ENCODE peak calls at places on chromosomes 11 and 22, in five cellular contexts. V is CD4-positive, CD25-positive, alpha-beta regulatory T cell; O is PC-3; B is kidney; I is cardiac muscle cell. E is an unnamed sample.
A peak's percentile ranks its signal among the peaks of the same experiment; 100 is the strongest.

GRCh38 chr11:67082071-67082791 is 25.6 kb downstream of the RHOD start:
- DNase-seq in B (no peak), O (no peak), V (no peak), I (peak; percentile 68), E (no peak)

GRCh38 chr11:26231252-26231661 is 100.7 kb upstream of the ANO3 start:
- DNase-seq in V (no peak), B (no peak), O (peak; percentile 84), I (no peak), E (no peak)

GRCh38 chr11:10892250-10892649 is 34.4 kb upstream of the ZBED5 start:
- DNase-seq in I (no peak), V (no peak), B (no peak), O (no peak), E (no peak)

GRCh38 chr11:93034031-93034430 is 64.6 kb downstream of the MTNR1B start:
- DNase-seq in I (no peak), O (no peak), B (no peak), V (no peak), E (no peak)

GRCh38 chr11:76553554-76554476 is 109.0 kb downstream of the EMSY start:
- DNase-seq in B (no peak), V (no peak), I (no peak), O (no peak), E (no peak)

GRCh38 chr22:42745118-42745517 is 24.4 kb upstream of the A4GALT start:
- DNase-seq in B (no peak), O (no peak), V (no peak), I (peak; percentile 23), E (no peak)

GRCh38 chr11:111176603-111177002 is 68.9 kb upstream of the POU2AF2 start:
- DNase-seq in O (no peak), B (no peak), V (no peak), I (no peak), E (no peak)

GRCh38 chr11:46664612-46665011 is 35.8 kb downstream of the ARHGAP1 start:
- DNase-seq in B (no peak), I (no peak), O (no peak), V (no peak), E (no peak)

GRCh38 chr11:12537778-12538401 is 136.3 kb upstream of the TEAD1 start:
- DNase-seq in V (no peak), I (no peak), B (no peak), O (no peak), E (no peak)

GRCh38 chr22:31105282-31105929 is 2.0 kb downstream of the SELENOM start:
- DNase-seq in I (no peak), B (no peak), V (no peak), O (no peak), E (no peak)

GRCh38 chr11:130415719-130416536 is 12.5 kb downstream of the ADAMTS8 start:
- DNase-seq in I (no peak), O (no peak), V (no peak), B (no peak), E (no peak)

GRCh38 chr22:44024288-44024908 is at the start of gene PARVB:
- DNase-seq in V (no peak), I (peak; percentile 47), O (peak; percentile 6), B (peak; percentile 79), E (peak; percentile 51)

GRCh38 chr11:64318694-64319420 is 936 bp downstream of the PRDX5 start:
- DNase-seq in B (no peak), V (no peak), O (no peak), I (no peak), E (no peak)

GRCh38 chr11:45285289-45285828 is 782 bp downstream of the SYT13 start:
- DNase-seq in O (no peak), V (no peak), B (no peak), I (no peak), E (no peak)

GRCh38 chr11:46039990-46040389 is 81.3 kb downstream of the PHF21A start:
- DNase-seq in I (no peak), B (no peak), V (no peak), O (no peak), E (no peak)

GRCh38 chr11:70942593-70942992 is 309.8 kb downstream of the SHANK2 start:
- DNase-seq in V (no peak), B (no peak), I (no peak), O (no peak), E (no peak)

GRCh38 chr22:40637181-40638150 is 947 bp upstream of the MRTFA start:
- DNase-seq in B (no peak), V (peak; percentile 48), O (peak; percentile 7), I (no peak), E (peak; percentile 71)

GRCh38 chr11:119823077-119823476 is 94.1 kb upstream of the NECTIN1 start:
- DNase-seq in I (no peak), B (no peak), V (no peak), O (no peak), E (no peak)

GRCh38 chr11:94557391-94557790 is 9.8 kb upstream of the PIWIL4 start:
- DNase-seq in B (no peak), O (no peak), I (no peak), V (no peak), E (no peak)

GRCh38 chr11:96054870-96055705 is 131.2 kb upstream of the MTMR2 start:
- DNase-seq in I (peak; percentile 39), B (no peak), V (no peak), O (peak; percentile 77), E (no peak)

GRCh38 chr22:50261615-50262459 is at the start of gene MAPK12:
- DNase-seq in I (peak; percentile 82), B (no peak), O (peak; percentile 28), V (no peak), E (no peak)

GRCh38 chr11:100639140-100639539 is 47.9 kb upstream of the ARHGAP42 start:
- DNase-seq in I (peak; percentile 13), V (no peak), B (no peak), O (no peak), E (no peak)

GRCh38 chr11:100637706-100638105 is 49.4 kb upstream of the ARHGAP42 start:
- DNase-seq in O (no peak), B (no peak), I (no peak), V (no peak), E (no peak)

GRCh38 chr11:100640071-100640470 is 47.0 kb upstream of the ARHGAP42 start:
- DNase-seq in O (no peak), V (no peak), I (no peak), B (no peak), E (no peak)

GRCh38 chr11:100640646-100641045 is 46.4 kb upstream of the ARHGAP42 start:
- DNase-seq in B (no peak), O (no peak), V (no peak), I (no peak), E (no peak)

GRCh38 chr11:100638648-100639047 is 48.4 kb upstream of the ARHGAP42 start:
- DNase-seq in V (no peak), B (no peak), I (no peak), O (no peak), E (no peak)
- H3K4me3 ChIP-seq in V (no peak overlapping the region), B (peak overlapping the region; percentile 31), I (no peak overlapping the region), O (no peak overlapping the region), E (no peak overlapping the region)

GRCh38 chr11:125062196-125062930 is 742 bp upstream of the SLC37A2 start:
- DNase-seq in V (no peak), O (no peak), I (peak; percentile 11), B (peak; percentile 15), E (no peak)

GRCh38 chr11:125061237-125061636 is 1.9 kb upstream of the SLC37A2 start:
- DNase-seq in O (no peak), I (no peak), B (peak; percentile 10), V (no peak), E (no peak)

GRCh38 chr11:125062931-125063428 is at the start of gene SLC37A2:
- DNase-seq in O (peak; percentile 73), B (peak; percentile 87), I (peak; percentile 83), V (no peak), E (peak; percentile 84)

GRCh38 chr11:125064070-125064469 is 965 bp downstream of the SLC37A2 start:
- DNase-seq in B (no peak), V (no peak), I (no peak), O (no peak), E (no peak)

GRCh38 chr11:125063429-125064043 is 431 bp downstream of the SLC37A2 start:
- DNase-seq in B (peak; percentile 71), V (no peak), I (peak; percentile 42), O (no peak), E (peak; percentile 37)
- H3K4me3 ChIP-seq in B (peak overlapping the region; percentile 70), V (no peak overlapping the region), I (peak overlapping the region; percentile 41), O (peak overlapping the region; percentile 87), E (peak overlapping the region; percentile 75)

GRCh38 chr22:35539487-35539886 is 1.1 kb upstream of the RASD2 start:
- DNase-seq in I (no peak), V (no peak), B (no peak), O (no peak), E (no peak)
- H3K4me3 ChIP-seq in I (peak overlapping the region; percentile 51), V (no peak overlapping the region), B (peak overlapping the region; percentile 41), O (no peak overlapping the region), E (peak overlapping the region; percentile 62)

GRCh38 chr11:125995313-125995712 is 49.5 kb downstream of the VSIG10L2 start:
- DNase-seq in B (no peak), V (no peak), O (no peak), I (no peak), E (no peak)
- H3K4me3 ChIP-seq in B (no peak overlapping the region), V (no peak overlapping the region), O (no peak overlapping the region), I (no peak overlapping the region), E (no peak overlapping the region)

GRCh38 chr22:38238519-38239051 is 34.2 kb downstream of the TMEM184B start:
- DNase-seq in O (peak; percentile 39), I (no peak), B (no peak), V (no peak), E (no peak)
- H3K4me3 ChIP-seq in O (no peak overlapping the region), I (no peak overlapping the region), B (no peak overlapping the region), V (no peak overlapping the region), E (no peak overlapping the region)

GRCh38 chr22:38311331-38311635 is 6.0 kb downstream of the CSNK1E start:
- DNase-seq in V (no peak), I (no peak), O (no peak), B (no peak), E (no peak)
- H3K4me3 ChIP-seq in V (no peak overlapping the region), I (no peak overlapping the region), O (no peak overlapping the region), B (no peak overlapping the region), E (no peak overlapping the region)

DNA sequence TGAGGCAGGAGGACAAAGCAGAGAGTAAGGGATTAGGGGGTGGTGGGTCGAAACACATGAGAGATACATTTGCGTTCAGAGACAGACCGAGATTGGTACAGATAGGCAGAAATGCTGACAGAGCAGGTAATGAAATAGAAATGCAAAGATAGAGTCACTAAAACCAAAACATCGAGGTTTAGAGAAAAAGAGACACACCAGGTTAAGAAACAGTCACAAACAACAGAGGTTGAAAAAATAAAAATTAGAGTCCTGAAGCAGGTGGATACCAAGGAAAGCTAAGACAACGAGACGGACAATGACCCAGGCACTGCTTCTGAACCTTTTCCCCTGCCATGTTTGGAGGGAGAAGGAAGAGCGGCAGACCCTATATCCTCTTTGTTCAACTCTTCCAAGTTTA is 1.2 kb upstream of the MAPK1 start:
- DNase-seq in I (no peak), B (no peak), V (no peak), O (no peak), E (no peak)
- H3K4me3 ChIP-seq in I (no peak overlapping the region), B (peak overlapping the region; percentile 1), V (peak overlapping the region; percentile 32), O (no peak overlapping the region), E (peak overlapping the region; percentile 75)

GRCh38 chr11:34299962-34300350 is 57.9 kb downstream of the ABTB2 start:
- DNase-seq in B (no peak), O (no peak), V (no peak), I (no peak), E (no peak)
- H3K4me3 ChIP-seq in B (no peak overlapping the region), O (no peak overlapping the region), V (no peak overlapping the region), I (no peak overlapping the region), E (no peak overlapping the region)

E was measured in lower lobe of right lung.